ENCODE peak calls at places on chromosomes 11 and 22, in eight cellular contexts. M is fibroblast of lung, Q is cardiac fibroblast, D is nephron progenitor cell, K is CD14-positive monocyte, Z is RWPE1, T is HFFc6, E is brain microvascular endothelial cell. C is an unnamed sample.

GRCh38 chr11:2570841-2571597 is 126.2 kb downstream of the KCNQ1 start:
- DNase-seq in M (no peak), Q (no peak), D (no peak), K (peak), Z (no peak), T (no peak), E (no peak), C (no peak)

GRCh38 chr11:78576549-78577097 is 2.0 kb upstream of the NARS2 start:
- DNase-seq in M (no peak), Q (no peak), D (no peak), K (no peak), Z (no peak), T (no peak), E (no peak), C (no peak)

GRCh38 chr11:20026629-20027545 is 133.4 kb downstream of the DBX1 start:
- DNase-seq in M (no peak), Q (no peak), D (peak), K (no peak), Z (peak), T (no peak), E (no peak), C (no peak)

GRCh38 chr22:44755000-44755399 is 2.6 kb downstream of the ARHGAP8 start:
- DNase-seq in M (no peak), Q (no peak), D (no peak), K (no peak), Z (no peak), T (no peak), E (no peak), C (no peak)

GRCh38 chr11:27934830-27935145 is 173.2 kb downstream of the KIF18A start:
- DNase-seq in M (peak), Q (peak), D (no peak), K (no peak), Z (peak), T (peak), E (peak), C (no peak)

GRCh38 chr11:73271936-73272679 is at the start of gene P2RY6:
- DNase-seq in M (peak), Q (peak), D (peak), K (peak), Z (peak), T (peak), E (no peak), C (no peak)

GRCh38 chr11:129980086-129980485 is 22.5 kb downstream of the PRDM10 start:
- DNase-seq in M (no peak), Q (no peak), D (no peak), K (no peak), Z (no peak), T (no peak), E (no peak), C (no peak)

GRCh38 chr11:73379189-73379880 is 3.1 kb downstream of the RELT start:
- DNase-seq in M (no peak), Q (no peak), D (no peak), K (no peak), Z (no peak), T (no peak), E (no peak), C (no peak)

GRCh38 chr11:131195801-131196517 is 174.5 kb upstream of the NTM start:
- DNase-seq in M (peak), Q (peak), D (no peak), K (no peak), Z (peak), T (peak), E (peak), C (no peak)

GRCh38 chr11:1784761-1785650 is 21.3 kb upstream of the CTSD start:
- DNase-seq in M (no peak), Q (no peak), D (no peak), K (no peak), Z (no peak), T (no peak), E (no peak), C (no peak)

GRCh38 chr22:40533712-40534378 is 102.7 kb downstream of the MRTFA start:
- DNase-seq in M (peak), Q (peak), D (no peak), K (no peak), Z (peak), T (peak), E (peak), C (peak)

GRCh38 chr11:70423523-70424505 is 25.5 kb downstream of the CTTN start:
- DNase-seq in M (peak), Q (peak), D (no peak), K (peak), Z (no peak), T (peak), E (peak), C (peak)

GRCh38 chr11:46350695-46351094 is 3.4 kb downstream of the DGKZ start:
- DNase-seq in M (no peak), Q (no peak), D (no peak), K (no peak), Z (no peak), T (no peak), E (no peak), C (no peak)

GRCh38 chr11:75801362-75802021 is 13.5 kb upstream of the UVRAG start:
- DNase-seq in M (no peak), Q (no peak), D (no peak), K (peak), Z (no peak), T (no peak), E (no peak), C (no peak)

GRCh38 chr11:15748107-15748506 is 608.2 kb downstream of the SOX6 start:
- DNase-seq in M (no peak), Q (no peak), D (no peak), K (no peak), Z (no peak), T (no peak), E (no peak), C (no peak)

GRCh38 chr11:86969258-86969657 is 14.1 kb upstream of the FZD4 start:
- DNase-seq in M (no peak), Q (no peak), D (no peak), K (no peak), Z (no peak), T (no peak), E (no peak), C (no peak)

GRCh38 chr22:48554893-48555552 is 1272.7 kb downstream of the BRD1 start:
- DNase-seq in M (peak), Q (no peak), D (peak), K (no peak), Z (no peak), T (no peak), E (no peak), C (no peak)

GRCh38 chr11:17352925-17353227 is 1.3 kb downstream of the NCR3LG1 start:
- DNase-seq in M (peak), Q (peak), D (peak), K (no peak), Z (no peak), T (peak), E (no peak), C (peak)

GRCh38 chr11:116232364-116232801 is 540.4 kb downstream of the BUD13 start:
- DNase-seq in M (peak), Q (no peak), D (peak), K (no peak), Z (no peak), T (no peak), E (no peak), C (no peak)

GRCh38 chr22:45200862-45201511 is 37.3 kb downstream of the NUP50 start:
- DNase-seq in M (peak), Q (no peak), D (no peak), K (no peak), Z (no peak), T (no peak), E (peak), C (no peak)

GRCh38 chr22:46425011-46425410 is 89.5 kb downstream of the TRMU start:
- DNase-seq in M (peak), Q (peak), D (no peak), K (no peak), Z (no peak), T (peak), E (peak), C (no peak)

GRCh38 chr11:76604652-76605241 is 65.8 kb downstream of the LRRC32 start:
- DNase-seq in M (peak), Q (peak), D (no peak), K (no peak), Z (no peak), T (peak), E (no peak), C (no peak)

GRCh38 chr11:94849836-94850235 is 81.7 kb downstream of the AMOTL1 start:
- DNase-seq in M (peak), Q (peak), D (no peak), K (no peak), Z (no peak), T (no peak), E (no peak), C (no peak)

GRCh38 chr22:19065298-19065859 is 56.8 kb downstream of the DGCR2 start:
- DNase-seq in M (no peak), Q (no peak), D (no peak), K (no peak), Z (no peak), T (no peak), E (no peak), C (no peak)

GRCh38 chr11:117492578-117493251 is 165.1 kb downstream of the CEP164 start:
- DNase-seq in M (no peak), Q (no peak), D (peak), K (no peak), Z (no peak), T (no peak), E (no peak), C (no peak)

GRCh38 chr22:17772963-17773605 is 1.2 kb downstream of the BID start:
- DNase-seq in M (peak), Q (peak), D (no peak), K (peak), Z (peak), T (peak), E (no peak), C (no peak)

GRCh38 chr11:70384486-70385152 is 13.7 kb upstream of the CTTN start:
- DNase-seq in M (no peak), Q (no peak), D (no peak), K (no peak), Z (no peak), T (no peak), E (no peak), C (no peak)

GRCh38 chr22:47036936-47037485 is 274.6 kb downstream of the TBC1D22A start:
- DNase-seq in M (no peak), Q (no peak), D (no peak), K (no peak), Z (no peak), T (no peak), E (no peak), C (no peak)

GRCh38 chr11:82750643-82751139 is 17.0 kb upstream of the FAM181B start:
- DNase-seq in M (no peak), Q (no peak), D (no peak), K (no peak), Z (no peak), T (no peak), E (no peak), C (no peak)

GRCh38 chr11:6022954-6023353 is 7.6 kb downstream of the OR56A1 start:
- DNase-seq in M (peak), Q (peak), D (peak), K (peak), Z (peak), T (peak), E (peak), C (no peak)

GRCh38 chr11:65890324-65891179 is at the start of gene CCDC85B:
- DNase-seq in M (peak), Q (peak), D (peak), K (peak), Z (peak), T (peak), E (peak), C (peak)
- TF ChIP-seq CTCF in M (no peak), Q (no peak), D (peak), K (no peak), Z (peak), T (no peak), E (peak), C (peak)

DNA sequence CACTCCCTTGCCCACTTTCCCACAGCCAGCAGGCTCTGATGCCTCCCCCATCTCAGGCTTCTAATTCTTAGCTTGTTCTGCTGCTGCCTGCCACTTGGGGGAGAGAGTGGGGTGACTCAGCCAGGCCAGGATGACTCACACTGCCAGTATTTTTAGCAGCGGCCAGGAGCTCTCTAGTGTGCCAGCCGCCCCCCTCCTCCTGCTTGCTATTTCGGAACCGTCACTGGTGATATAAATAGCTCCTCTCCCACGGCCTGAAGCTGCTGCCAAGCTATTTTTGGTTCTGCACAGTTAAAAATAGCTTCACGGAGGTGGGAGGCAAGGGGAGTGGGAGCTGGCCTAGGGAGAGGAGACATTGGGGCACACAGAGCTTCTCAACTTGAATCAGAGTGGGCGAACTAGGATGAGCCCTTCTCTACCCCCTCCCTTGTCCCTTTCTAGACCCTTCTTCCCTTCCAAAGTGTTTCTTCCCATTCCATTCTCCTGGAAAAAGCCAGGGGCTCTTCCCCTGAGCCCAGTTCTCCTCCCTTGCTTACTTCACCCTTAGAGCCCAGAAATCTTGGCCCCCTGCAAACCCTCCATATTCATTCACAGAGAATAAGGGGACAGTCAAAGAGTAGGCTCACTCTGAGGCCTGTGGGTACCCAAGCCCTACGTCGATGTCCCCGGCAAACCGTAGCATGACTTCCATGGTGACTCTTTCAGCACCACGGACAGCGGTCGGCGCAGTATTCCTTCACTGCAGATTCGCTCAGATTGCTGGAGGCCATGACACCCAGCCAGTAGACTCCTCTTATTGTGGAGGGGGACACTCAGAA is 2.5 kb upstream of the NPAS4 start:
- DNase-seq in M (peak), Q (peak), D (peak), K (peak), Z (peak), T (peak), E (peak), C (peak)
- TF ChIP-seq CTCF in M (peak), Q (peak), D (no peak), K (peak), Z (no peak), T (peak), E (peak), C (peak)

GRCh38 chr11:65108469-65109123 is 3.1 kb upstream of the TM7SF2 start:
- DNase-seq in M (no peak), Q (no peak), D (no peak), K (no peak), Z (no peak), T (no peak), E (no peak), C (no peak)

GRCh38 chr11:65104628-65105027 is 7.0 kb upstream of the TM7SF2 start:
- DNase-seq in M (no peak), Q (no peak), D (no peak), K (no peak), Z (no peak), T (no peak), E (no peak), C (no peak)

GRCh38 chr11:65107751-65108468 is 3.8 kb upstream of the TM7SF2 start:
- DNase-seq in M (no peak), Q (no peak), D (no peak), K (no peak), Z (no peak), T (no peak), E (no peak), C (no peak)

GRCh38 chr11:65109231-65110198 is 2.2 kb upstream of the TM7SF2 start:
- DNase-seq in M (no peak), Q (no peak), D (no peak), K (no peak), Z (no peak), T (no peak), E (no peak), C (no peak)

DNA sequence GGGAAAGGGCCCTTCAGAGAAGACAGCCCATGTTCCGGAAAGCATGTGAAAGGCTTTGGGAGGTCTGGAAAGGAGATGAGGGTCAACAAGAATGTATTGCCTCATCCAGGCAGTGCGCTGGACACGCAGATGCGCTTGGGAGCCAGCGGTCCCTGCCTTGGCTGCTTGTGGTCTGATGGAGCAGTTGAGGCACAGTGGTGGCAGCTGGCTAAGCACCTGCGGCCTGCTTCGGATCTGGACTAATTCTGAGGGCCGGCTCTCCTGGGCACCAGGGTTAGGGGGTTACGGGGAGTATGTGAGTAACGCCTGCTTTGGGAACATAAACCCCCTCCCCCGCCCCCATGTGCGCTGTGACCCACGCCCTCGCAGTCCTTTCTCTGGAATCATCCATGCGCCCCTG is 4.6 kb upstream of the TM7SF2 start:
- DNase-seq in M (no peak), Q (no peak), D (no peak), K (no peak), Z (no peak), T (no peak), E (no peak), C (no peak)
- TF ChIP-seq CTCF in M (no peak), Q (no peak), D (no peak), K (no peak), Z (no peak), T (no peak), E (no peak), C (no peak)

DNA sequence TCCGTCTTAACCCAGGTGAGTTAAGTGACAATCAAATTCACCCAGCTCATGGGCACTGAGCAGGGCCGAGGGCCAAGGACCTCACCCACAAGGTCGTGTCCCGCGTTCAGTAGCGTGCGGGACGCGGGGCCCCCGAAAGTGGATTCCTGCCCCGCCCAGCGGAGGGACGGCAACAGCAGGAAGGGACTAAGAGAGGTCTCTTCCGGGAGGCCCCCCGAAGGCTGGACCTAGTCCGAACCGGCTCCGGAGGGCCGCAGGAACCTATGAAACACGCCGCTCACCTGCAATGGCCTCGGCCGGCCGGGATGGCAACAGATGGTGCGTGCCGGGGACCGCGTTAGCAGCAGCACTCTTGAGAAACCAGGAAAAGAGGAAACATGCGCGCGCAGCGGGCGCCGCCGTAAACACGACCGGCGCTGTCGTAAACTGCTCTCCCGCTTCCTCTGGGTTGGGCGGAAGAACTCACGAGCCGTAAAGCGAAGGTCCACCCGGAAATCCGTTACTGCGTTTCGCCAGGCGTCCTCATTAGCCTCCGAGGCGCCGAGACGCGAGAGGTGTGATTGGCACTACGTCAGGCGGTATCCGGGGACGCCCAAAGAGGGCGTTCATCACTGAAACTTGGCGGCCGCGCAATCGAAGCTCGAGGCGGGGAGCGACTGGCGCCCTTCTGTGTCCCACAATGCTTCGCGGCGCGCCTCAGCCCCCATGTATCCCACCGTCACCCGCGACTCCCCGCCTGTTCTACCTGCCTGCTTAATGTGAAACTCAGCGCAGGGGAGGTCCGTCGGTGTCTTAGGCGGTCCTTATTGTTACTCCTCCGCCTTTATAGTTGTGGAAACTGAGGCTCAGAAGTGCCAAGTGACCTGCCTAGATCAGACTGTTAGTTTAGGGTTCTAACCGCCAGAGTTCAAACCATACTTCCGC is at the start of gene EIF3D:
- DNase-seq in M (peak), Q (peak), D (peak), K (peak), Z (peak), T (peak), E (peak), C (peak)
- TF ChIP-seq CTCF in M (no peak), Q (no peak), D (no peak), K (no peak), Z (no peak), T (peak), E (peak), C (peak)

DNA sequence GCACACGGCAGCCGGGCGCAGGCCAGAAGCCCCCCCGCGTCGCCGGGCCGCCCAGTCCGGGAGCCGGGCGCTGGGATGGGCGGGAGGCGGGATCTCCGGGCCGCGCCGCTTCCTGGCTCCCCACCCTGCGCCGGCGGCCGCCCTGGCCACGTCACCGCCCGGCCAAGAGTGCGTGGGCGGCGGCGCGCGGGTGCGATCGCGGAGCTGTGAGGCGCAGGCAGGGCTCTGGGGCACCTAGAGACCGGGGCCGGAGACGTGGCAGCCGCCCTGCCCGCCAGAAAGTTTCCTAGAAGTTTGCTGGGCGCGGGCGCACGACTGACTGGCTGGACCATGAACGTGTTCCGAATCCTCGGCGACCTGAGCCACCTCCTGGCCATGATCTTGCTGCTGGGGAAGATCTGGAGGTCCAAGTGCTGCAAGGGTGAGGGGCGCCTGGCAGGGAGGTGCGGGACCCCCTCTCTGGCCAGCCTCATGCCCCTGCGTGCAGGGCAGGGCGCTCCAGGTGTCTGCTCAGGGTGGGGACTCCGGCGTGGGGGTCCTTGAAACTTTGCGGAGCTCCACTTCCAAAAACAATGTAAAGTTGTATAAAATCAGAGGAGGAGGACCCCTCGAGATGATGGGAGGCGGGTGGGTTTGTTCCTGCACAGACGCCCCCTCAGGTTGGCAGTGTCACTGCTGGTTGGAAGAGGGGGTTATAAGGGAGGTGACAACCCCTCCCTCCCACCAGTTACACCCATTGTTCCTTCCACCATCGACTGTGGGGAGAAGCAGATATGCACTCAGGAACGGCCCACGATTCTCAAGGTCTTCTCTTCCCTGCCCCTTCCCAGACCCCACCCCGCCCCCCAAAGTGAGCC is at the start of gene KDELR3:
- DNase-seq in M (peak), Q (peak), D (peak), K (no peak), Z (peak), T (peak), E (peak), C (peak)
- TF ChIP-seq CTCF in M (peak), Q (peak), D (peak), K (no peak), Z (no peak), T (peak), E (peak), C (no peak)